ENCODE peak calls at places on chromosomes 3 and 15, in four cellular contexts. One of them, this sample, is unnamed.
A peak's percentile ranks its signal among the peaks of the same experiment; 100 is the strongest.

GRCh38 chr15:59764775-59765174 is 75.7 kb upstream of the BNIP2 start:
- DNase-seq in HFF-Myc: no peak
- DNase-seq in heart left ventricle: no peak
- DNase-seq in natural killer cell: no peak
- DNase-seq in this sample: no peak

GRCh38 chr3:64686446-64686908 is 1.3 kb downstream of the ADAMTS9 start:
- DNase-seq in HFF-Myc: no peak
- DNase-seq in heart left ventricle: peak; percentile 52
- DNase-seq in natural killer cell: no peak
- DNase-seq in this sample: peak; percentile 13

GRCh38 chr3:142118911-142119310 is 30.4 kb downstream of the TFDP2 start:
- DNase-seq in HFF-Myc: no peak
- DNase-seq in heart left ventricle: no peak
- DNase-seq in natural killer cell: no peak
- DNase-seq in this sample: no peak

GRCh38 chr3:61227799-61228198 is 23.5 kb downstream of the FHIT start:
- DNase-seq in HFF-Myc: no peak
- DNase-seq in heart left ventricle: no peak
- DNase-seq in natural killer cell: no peak
- DNase-seq in this sample: no peak

GRCh38 chr3:125374501-125374995 is 577 bp downstream of the ZNF148 start:
- DNase-seq in HFF-Myc: no peak
- DNase-seq in heart left ventricle: peak; percentile 43
- DNase-seq in natural killer cell: peak; percentile 64
- DNase-seq in this sample: peak; percentile 36

GRCh38 chr3:72563690-72564370 is 284.4 kb downstream of the SHQ1 start:
- DNase-seq in HFF-Myc: no peak
- DNase-seq in heart left ventricle: no peak
- DNase-seq in natural killer cell: no peak
- DNase-seq in this sample: no peak

GRCh38 chr3:161332792-161333191 is 38.5 kb downstream of the SPTSSB start:
- DNase-seq in HFF-Myc: no peak
- DNase-seq in heart left ventricle: no peak
- DNase-seq in natural killer cell: no peak
- DNase-seq in this sample: no peak

GRCh38 chr3:64667138-64667537 is 20.7 kb downstream of the ADAMTS9 start:
- DNase-seq in HFF-Myc: no peak
- DNase-seq in heart left ventricle: no peak
- DNase-seq in natural killer cell: no peak
- DNase-seq in this sample: no peak

GRCh38 chr3:135895106-135895733 is 70.3 kb upstream of the PPP2R3A start:
- DNase-seq in HFF-Myc: peak; percentile 59
- DNase-seq in heart left ventricle: peak; percentile 67
- DNase-seq in natural killer cell: no peak
- DNase-seq in this sample: peak; percentile 59

GRCh38 chr3:46845397-46845859 is 17.8 kb downstream of the MYL3 start:
- DNase-seq in HFF-Myc: peak; percentile 59
- DNase-seq in heart left ventricle: peak; percentile 88
- DNase-seq in natural killer cell: no peak
- DNase-seq in this sample: no peak

GRCh38 chr3:71444028-71444860 is 139.3 kb downstream of the FOXP1 start:
- DNase-seq in HFF-Myc: peak; percentile 61
- DNase-seq in heart left ventricle: peak; percentile 67
- DNase-seq in natural killer cell: peak; percentile 48
- DNase-seq in this sample: no peak

GRCh38 chr15:74653426-74654082 is 37.9 kb downstream of the CLK3 start:
- DNase-seq in HFF-Myc: peak; percentile 86
- DNase-seq in heart left ventricle: peak; percentile 55
- DNase-seq in natural killer cell: no peak
- DNase-seq in this sample: no peak

GRCh38 chr15:57526615-57527014 is 65.1 kb upstream of the MYZAP start:
- DNase-seq in HFF-Myc: no peak
- DNase-seq in heart left ventricle: no peak
- DNase-seq in natural killer cell: no peak
- DNase-seq in this sample: no peak

GRCh38 chr3:110846971-110847370 is 224.6 kb upstream of the NECTIN3 start:
- DNase-seq in HFF-Myc: no peak
- DNase-seq in heart left ventricle: no peak
- DNase-seq in natural killer cell: no peak
- DNase-seq in this sample: no peak

GRCh38 chr3:25386686-25387271 is 41.3 kb upstream of the RARB start:
- DNase-seq in HFF-Myc: peak; percentile 20
- DNase-seq in heart left ventricle: no peak
- DNase-seq in natural killer cell: no peak
- DNase-seq in this sample: no peak

GRCh38 chr15:62128916-62129315 is 36.2 kb downstream of the C2CD4B start:
- DNase-seq in HFF-Myc: no peak
- DNase-seq in heart left ventricle: no peak
- DNase-seq in natural killer cell: no peak
- DNase-seq in this sample: no peak

GRCh38 chr3:154148541-154148940 is 27.4 kb downstream of the ARHGEF26 start:
- DNase-seq in HFF-Myc: no peak
- DNase-seq in heart left ventricle: no peak
- DNase-seq in natural killer cell: no peak
- DNase-seq in this sample: no peak

GRCh38 chr3:17057316-17057715 is 172.6 kb downstream of the PLCL2 start:
- DNase-seq in HFF-Myc: no peak
- DNase-seq in heart left ventricle: no peak
- DNase-seq in natural killer cell: no peak
- DNase-seq in this sample: no peak

GRCh38 chr3:169218314-169218983 is 445.1 kb downstream of the MECOM start:
- DNase-seq in HFF-Myc: peak; percentile 44
- DNase-seq in heart left ventricle: peak; percentile 36
- DNase-seq in natural killer cell: no peak
- DNase-seq in this sample: no peak

GRCh38 chr3:33218072-33218445 is 551 bp downstream of the SUSD5 start:
- DNase-seq in HFF-Myc: no peak
- DNase-seq in heart left ventricle: no peak
- DNase-seq in natural killer cell: no peak
- DNase-seq in this sample: no peak

GRCh38 chr3:160402249-160403027 is 3.0 kb downstream of the SMC4 start:
- DNase-seq in HFF-Myc: no peak
- DNase-seq in heart left ventricle: no peak
- DNase-seq in natural killer cell: no peak
- DNase-seq in this sample: no peak

GRCh38 chr3:194204036-194204792 is 68.3 kb downstream of the HES1 start:
- DNase-seq in HFF-Myc: no peak
- DNase-seq in heart left ventricle: no peak
- DNase-seq in natural killer cell: no peak
- DNase-seq in this sample: peak; percentile 15

GRCh38 chr3:176430244-176430893 is 766.9 kb downstream of the TBL1XR1 start:
- DNase-seq in HFF-Myc: peak; percentile 47
- DNase-seq in heart left ventricle: no peak
- DNase-seq in natural killer cell: no peak
- DNase-seq in this sample: no peak
- TF ChIP-seq CTCF in HFF-Myc: peak; percentile 52
- TF ChIP-seq CTCF in heart left ventricle: peak; percentile 48
- TF ChIP-seq CTCF in natural killer cell: no peak
- TF ChIP-seq CTCF in this sample: peak; percentile 84

DNA sequence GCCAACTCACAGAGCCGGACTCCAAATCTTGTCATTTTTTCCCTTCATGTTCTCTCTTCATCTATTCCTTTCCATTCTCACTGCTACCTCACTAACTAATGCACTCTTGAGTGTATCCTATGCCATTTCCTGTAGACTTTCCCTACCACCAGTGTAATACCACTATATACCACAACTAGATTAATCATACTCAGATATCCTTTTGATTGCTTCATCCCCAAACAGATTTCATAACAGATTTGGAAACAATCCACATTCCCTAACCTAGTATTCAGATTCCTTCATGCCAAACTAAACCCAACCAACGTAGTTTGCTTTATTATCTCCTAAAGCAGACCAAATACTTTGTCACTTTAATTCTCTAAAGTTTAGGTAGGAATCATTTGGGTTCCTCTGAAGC is 2.6 kb upstream of the PLOD2 start:
- DNase-seq in HFF-Myc: no peak
- DNase-seq in heart left ventricle: no peak
- DNase-seq in natural killer cell: no peak
- DNase-seq in this sample: no peak
- TF ChIP-seq CTCF in HFF-Myc: no peak
- TF ChIP-seq CTCF in heart left ventricle: peak; percentile 33
- TF ChIP-seq CTCF in natural killer cell: no peak
- TF ChIP-seq CTCF in this sample: no peak

DNA sequence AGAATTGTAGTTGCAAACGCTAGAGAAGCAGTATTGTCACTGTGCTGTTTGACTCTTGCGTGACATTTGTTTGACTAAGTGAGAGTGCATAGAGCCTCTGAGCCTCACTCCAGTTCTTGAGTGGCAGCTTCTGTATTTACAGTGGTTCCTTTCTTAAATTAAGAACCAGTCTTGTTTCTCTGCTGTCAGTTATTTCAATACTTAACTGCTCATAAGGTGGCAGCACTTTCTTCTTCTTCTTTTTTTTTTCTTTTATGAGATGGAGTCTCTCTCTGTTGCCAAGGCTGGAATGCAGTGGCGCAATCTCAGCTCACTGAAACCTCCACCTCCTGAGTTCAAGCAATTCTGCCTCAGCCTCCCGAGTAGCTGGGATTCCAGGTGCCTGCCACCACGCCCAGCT is 372.1 kb downstream of the LPP start:
- DNase-seq in HFF-Myc: no peak
- DNase-seq in heart left ventricle: no peak
- DNase-seq in natural killer cell: no peak
- DNase-seq in this sample: no peak
- TF ChIP-seq CTCF in HFF-Myc: no peak
- TF ChIP-seq CTCF in heart left ventricle: no peak
- TF ChIP-seq CTCF in natural killer cell: no peak
- TF ChIP-seq CTCF in this sample: no peak

DNA sequence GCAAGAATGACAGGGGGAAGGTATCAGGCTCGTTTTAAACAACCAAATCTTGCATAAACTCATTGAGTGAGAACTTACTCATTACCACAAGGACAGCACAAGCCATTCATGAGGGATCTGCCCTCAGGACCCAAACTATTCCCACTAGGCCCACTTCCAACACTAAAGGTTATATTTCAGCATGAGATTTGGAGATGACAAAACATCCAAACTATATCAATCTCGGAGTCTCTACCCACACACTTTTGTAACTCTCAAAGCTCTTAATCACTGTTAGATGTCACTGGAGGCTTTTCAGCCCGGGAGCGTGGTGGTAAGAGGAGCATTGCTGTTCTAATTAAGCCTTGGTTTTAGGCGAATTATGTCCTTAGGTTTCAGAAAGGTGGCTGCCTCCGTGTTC is 86.3 kb downstream of the CNTN6 start:
- DNase-seq in HFF-Myc: no peak
- DNase-seq in heart left ventricle: no peak
- DNase-seq in natural killer cell: no peak
- DNase-seq in this sample: no peak
- TF ChIP-seq CTCF in HFF-Myc: no peak
- TF ChIP-seq CTCF in heart left ventricle: no peak
- TF ChIP-seq CTCF in natural killer cell: no peak
- TF ChIP-seq CTCF in this sample: no peak

GRCh38 chr3:53303957-53304356 is 43.4 kb downstream of the DCP1A start:
- DNase-seq in HFF-Myc: no peak
- DNase-seq in heart left ventricle: no peak
- DNase-seq in natural killer cell: no peak
- DNase-seq in this sample: no peak

DNA sequence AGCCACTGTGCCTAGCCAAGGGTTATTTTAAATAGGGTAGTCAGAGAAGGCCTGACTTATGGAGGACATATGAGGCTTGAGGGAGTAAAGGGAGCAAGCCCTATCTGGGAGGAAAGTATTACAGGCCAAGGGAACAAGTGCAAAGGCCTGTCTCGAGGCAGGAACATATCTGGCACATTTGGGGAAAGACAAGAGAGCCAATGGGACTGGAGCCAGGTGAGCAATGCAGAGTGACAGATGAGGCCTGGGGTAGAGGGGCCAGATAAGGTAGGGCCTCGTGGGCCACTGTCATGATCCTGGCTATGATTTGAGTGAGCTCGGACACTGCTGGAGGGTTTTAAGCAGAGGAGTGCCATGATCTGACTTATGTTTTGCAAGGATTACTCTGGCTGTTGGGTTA is 43.8 kb downstream of the DCP1A start:
- DNase-seq in HFF-Myc: no peak
- DNase-seq in heart left ventricle: peak; percentile 64
- DNase-seq in natural killer cell: no peak
- DNase-seq in this sample: no peak
- TF ChIP-seq CTCF in HFF-Myc: no peak
- TF ChIP-seq CTCF in heart left ventricle: no peak
- TF ChIP-seq CTCF in natural killer cell: no peak
- TF ChIP-seq CTCF in this sample: no peak

DNA sequence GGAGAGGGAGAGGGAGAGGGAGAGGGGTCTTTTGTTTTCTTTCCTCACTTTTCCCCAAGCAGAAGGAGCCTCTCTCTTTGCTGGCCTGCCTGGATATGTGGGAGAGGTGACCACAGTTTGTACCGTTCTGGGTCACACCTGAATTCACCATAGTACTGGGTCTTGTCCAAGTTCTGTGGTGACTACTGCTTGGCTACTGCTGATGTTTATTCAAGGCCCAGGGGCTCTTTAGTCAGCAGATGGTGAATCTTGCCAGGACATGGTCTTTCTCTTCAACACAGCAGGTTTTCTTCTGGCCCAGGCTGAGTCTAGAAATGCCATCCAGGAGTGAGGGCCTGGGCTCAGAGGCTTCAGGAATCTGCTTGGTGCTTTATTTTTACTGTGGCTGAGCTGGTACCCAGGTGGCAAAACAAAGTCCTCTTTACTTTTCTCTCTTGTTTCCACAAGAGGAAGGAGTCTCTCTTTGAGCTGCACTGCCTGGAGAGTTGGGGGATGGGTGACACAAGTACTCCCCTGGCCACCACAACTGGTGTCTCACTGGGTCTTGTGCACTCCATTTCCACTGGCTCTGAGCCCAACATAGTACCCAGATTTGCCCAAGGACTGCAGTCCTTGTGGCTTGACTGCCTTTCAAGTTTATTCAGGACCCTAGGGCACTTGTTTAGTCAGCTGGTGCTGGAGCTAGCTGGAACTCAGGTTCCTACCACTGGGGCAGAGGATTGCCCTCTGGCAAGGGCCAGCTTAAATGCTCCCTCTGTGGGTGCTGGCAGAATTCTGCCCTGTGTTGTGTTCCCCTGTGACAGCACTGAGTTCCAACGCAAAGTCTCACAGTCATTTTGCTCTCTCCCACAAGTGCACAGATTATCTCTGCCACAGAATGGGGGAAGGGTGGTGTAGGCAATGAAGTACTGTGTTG is 16.8 kb upstream of the CCNDBP1 start:
- DNase-seq in HFF-Myc: no peak
- DNase-seq in heart left ventricle: peak; percentile 36
- DNase-seq in natural killer cell: no peak
- DNase-seq in this sample: no peak
- TF ChIP-seq CTCF in HFF-Myc: no peak
- TF ChIP-seq CTCF in heart left ventricle: no peak
- TF ChIP-seq CTCF in natural killer cell: no peak
- TF ChIP-seq CTCF in this sample: no peak

This sample was measured in progenitor cell of endocrine pancreas.